ENCODE peak calls at places on chromosomes 1 and 21, in eight cellular contexts. N is K562, Z is suprapubic skin, B is cardiac muscle cell, O is skeletal muscle cell, R is body of pancreas, X is fibroblast of lung, H is psoas muscle. D is an unnamed sample.

GRCh38 chr1:192462630-192463029 is 112.9 kb upstream of the RGS1 start:
- DNase-seq in B (no peak), O (no peak), N (no peak), Z (no peak), R (no peak), H (no peak), X (no peak), D (no peak)

GRCh38 chr1:21659924-21660326 is 9.2 kb downstream of the RAP1GAP start:
- DNase-seq in O (no peak), X (no peak), N (no peak), H (no peak), R (no peak), Z (no peak), B (no peak), D (no peak)

GRCh38 chr1:32861904-32862698 is 8.6 kb downstream of the FNDC5 start:
- DNase-seq in O (no peak), H (no peak), N (no peak), X (peak), R (no peak), Z (no peak), B (no peak), D (no peak)

GRCh38 chr1:154819628-154820590 is 50.2 kb downstream of the KCNN3 start:
- DNase-seq in X (no peak), Z (no peak), R (no peak), N (peak), H (no peak), B (peak), O (no peak), D (no peak)

GRCh38 chr1:209769171-209769904 is 13.5 kb downstream of the TRAF3IP3 start:
- DNase-seq in N (no peak), H (peak), B (peak), O (peak), Z (no peak), X (peak), R (no peak), D (peak)

GRCh38 chr1:200173097-200173629 is 145.7 kb downstream of the NR5A2 start:
- DNase-seq in B (no peak), Z (no peak), H (no peak), X (no peak), N (no peak), R (no peak), O (no peak), D (no peak)

GRCh38 chr1:219518168-219518905 is 94.6 kb downstream of the ZC3H11B start:
- DNase-seq in N (no peak), R (no peak), B (peak), O (peak), H (no peak), X (peak), Z (no peak), D (no peak)

GRCh38 chr1:62230724-62231123 is 36.1 kb downstream of the L1TD1 start:
- DNase-seq in B (peak), H (no peak), Z (no peak), O (peak), N (no peak), X (peak), R (no peak), D (no peak)

GRCh38 chr1:115069626-115070308 is 19.5 kb downstream of the TSPAN2 start:
- DNase-seq in O (no peak), X (peak), B (no peak), Z (no peak), N (no peak), R (no peak), H (no peak), D (no peak)

GRCh38 chr1:28564310-28564709 is 11.4 kb downstream of the TRNAU1AP start:
- DNase-seq in O (no peak), R (no peak), Z (no peak), X (no peak), B (no peak), H (no peak), N (no peak), D (no peak)

GRCh38 chr21:33268736-33269441 is 2.7 kb downstream of the IL10RB start:
- DNase-seq in X (no peak), O (no peak), R (peak), B (no peak), Z (peak), H (no peak), N (no peak), D (no peak)

GRCh38 chr1:209621741-209622655 is 30.2 kb downstream of the LAMB3 start:
- DNase-seq in H (no peak), B (no peak), O (no peak), Z (peak), X (no peak), R (no peak), N (no peak), D (no peak)

GRCh38 chr1:157963713-157964112 is 29.7 kb upstream of the KIRREL1 start:
- DNase-seq in H (peak), N (peak), X (peak), O (no peak), R (peak), Z (peak), B (peak), D (peak)

GRCh38 chr1:213623103-213623581 is 364.6 kb upstream of the PROX1 start:
- DNase-seq in Z (no peak), O (no peak), X (no peak), H (no peak), R (no peak), B (no peak), N (no peak), D (no peak)

GRCh38 chr21:28521932-28522826 is 470.5 kb downstream of the LTN1 start:
- DNase-seq in Z (no peak), N (no peak), B (peak), R (no peak), O (peak), H (no peak), X (peak), D (peak)

GRCh38 chr1:72230746-72231145 is 51.6 kb downstream of the NEGR1 start:
- DNase-seq in B (no peak), R (no peak), H (no peak), O (no peak), Z (no peak), X (peak), N (no peak), D (no peak)

GRCh38 chr1:98075626-98076025 is 154.8 kb upstream of the DPYD start:
- DNase-seq in O (no peak), Z (no peak), H (no peak), B (no peak), N (no peak), R (no peak), X (no peak), D (no peak)

GRCh38 chr1:92972413-92973129 is 11.3 kb upstream of the DIPK1A start:
- DNase-seq in N (no peak), O (no peak), R (no peak), X (no peak), B (no peak), Z (no peak), H (no peak), D (no peak)

GRCh38 chr1:42135426-42135825 is 17.8 kb upstream of the GUCA2B start:
- DNase-seq in N (no peak), O (no peak), B (peak), Z (no peak), H (no peak), R (no peak), X (no peak), D (no peak)

GRCh38 chr1:41582851-41583657 is 98.6 kb upstream of the EDN2 start:
- DNase-seq in X (no peak), B (no peak), N (no peak), Z (peak), H (no peak), O (no peak), R (no peak), D (no peak)

GRCh38 chr1:13725714-13726175 is 25.8 kb downstream of the PRDM2 start:
- DNase-seq in N (no peak), R (peak), O (no peak), X (peak), Z (no peak), H (no peak), B (peak), D (no peak)

GRCh38 chr1:30489737-30490389 is 233.5 kb downstream of the MATN1 start:
- DNase-seq in Z (no peak), N (no peak), B (no peak), O (no peak), H (peak), X (no peak), R (no peak), D (no peak)

GRCh38 chr1:23673086-23673813 is 18.4 kb upstream of the RPL11 start:
- DNase-seq in O (peak), X (peak), N (peak), Z (no peak), R (peak), B (peak), H (no peak), D (peak)

GRCh38 chr21:25313891-25314646 is 293.2 kb downstream of the MRPL39 start:
- DNase-seq in O (no peak), X (peak), N (no peak), H (no peak), B (peak), R (no peak), Z (no peak), D (peak)

GRCh38 chr21:39183272-39184049 is at the start of gene PSMG1:
- DNase-seq in R (peak), B (peak), Z (peak), N (peak), X (peak), O (peak), H (peak), D (peak)

GRCh38 chr21:33039542-33039941 is 13.8 kb downstream of the OLIG2 start:
- DNase-seq in H (no peak), Z (no peak), O (no peak), B (no peak), R (no peak), N (no peak), X (no peak), D (no peak)

GRCh38 chr1:39250460-39251240 is 46.2 kb downstream of the MACF1 start:
- DNase-seq in Z (no peak), N (no peak), H (no peak), O (no peak), B (peak), R (no peak), X (peak), D (no peak)

GRCh38 chr1:174021611-174022079 is 512 bp downstream of the RC3H1 start:
- DNase-seq in R (peak), X (peak), N (peak), B (peak), O (no peak), H (peak), Z (peak), D (no peak)

GRCh38 chr1:20496241-20496661 is 10.2 kb upstream of the CAMK2N1 start:
- DNase-seq in N (no peak), O (peak), B (peak), H (no peak), R (no peak), Z (no peak), X (peak), D (no peak)

GRCh38 chr1:32538887-32539583 is at the start of gene ZBTB8A:
- DNase-seq in O (no peak), X (peak), B (peak), N (no peak), H (peak), Z (peak), R (peak), D (no peak)

GRCh38 chr1:1627261-1627841 is 4.6 kb upstream of the MMP23B start:
- DNase-seq in H (peak), R (no peak), O (no peak), B (no peak), N (no peak), X (no peak), Z (peak), D (no peak)

GRCh38 chr1:1626207-1627141 is 5.5 kb upstream of the MMP23B start:
- DNase-seq in B (no peak), Z (peak), H (peak), O (no peak), X (no peak), N (no peak), R (no peak), D (no peak)

GRCh38 chr1:1624443-1625403 is 7.2 kb upstream of the MMP23B start:
- DNase-seq in B (peak), X (no peak), H (peak), N (no peak), R (no peak), O (no peak), Z (peak), D (no peak)

GRCh38 chr1:1625404-1625775 is 6.6 kb upstream of the MMP23B start:
- DNase-seq in R (no peak), H (peak), X (no peak), N (no peak), O (no peak), B (no peak), Z (peak), D (no peak)

GRCh38 chr1:1625824-1626206 is 6.2 kb upstream of the MMP23B start:
- DNase-seq in N (no peak), Z (no peak), H (peak), X (no peak), R (no peak), B (no peak), O (no peak), D (no peak)
- H3K4me3 ChIP-seq in N (no peak), Z (no peak), H (no peak), X (no peak), R (no peak), B (no peak), O (no peak), D (no peak)

DNA sequence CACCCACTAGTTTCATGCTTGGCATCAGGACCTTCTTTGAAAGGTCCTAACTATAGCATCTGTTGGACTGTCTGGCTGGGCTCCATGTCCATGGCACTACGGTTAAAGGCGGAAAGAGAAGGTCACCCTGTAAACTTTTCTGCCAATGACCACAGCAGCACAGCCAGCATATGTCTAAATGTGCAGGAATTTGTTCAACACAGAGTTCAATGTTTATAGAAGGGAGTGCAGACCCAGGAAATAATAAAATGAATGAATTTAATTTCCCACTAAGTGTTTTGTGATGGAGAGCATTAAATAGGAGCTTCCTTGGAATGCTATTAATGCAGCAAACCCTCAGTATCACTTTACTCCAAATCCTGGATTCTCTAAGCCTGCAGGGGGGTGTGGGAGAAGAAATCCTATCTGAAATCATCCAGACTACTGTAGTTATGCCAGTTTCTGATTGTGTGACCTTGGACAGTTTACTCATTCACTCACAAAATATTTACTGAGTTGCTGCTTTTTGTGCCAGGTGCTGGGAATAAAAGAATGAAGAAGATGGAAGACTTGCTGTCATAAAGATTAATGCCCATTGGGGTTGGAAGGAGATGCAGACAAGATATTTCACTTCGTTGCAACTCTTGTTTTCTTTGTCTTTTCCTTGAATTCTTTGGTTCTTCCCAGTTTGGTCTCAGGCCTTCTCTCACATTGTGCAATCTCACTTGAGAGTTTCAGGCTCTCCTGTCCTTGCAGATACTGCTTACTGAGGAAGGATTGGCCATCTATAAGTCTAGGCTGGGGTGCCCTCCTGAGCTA is 195.0 kb downstream of the ROR1 start:
- DNase-seq in N (no peak), H (peak), B (no peak), O (no peak), X (peak), R (no peak), Z (no peak), D (no peak)
- H3K4me3 ChIP-seq in N (no peak), H (no peak), B (no peak), O (no peak), X (no peak), R (no peak), Z (no peak), D (no peak)

GRCh38 chr1:84998642-84999280 is 1.8 kb upstream of the MCOLN2 start:
- DNase-seq in R (no peak), H (no peak), X (peak), N (no peak), B (peak), Z (no peak), O (no peak), D (no peak)
- H3K4me3 ChIP-seq in R (no peak), H (peak), X (no peak), N (no peak), B (no peak), Z (peak), O (peak), D (no peak)

DNA sequence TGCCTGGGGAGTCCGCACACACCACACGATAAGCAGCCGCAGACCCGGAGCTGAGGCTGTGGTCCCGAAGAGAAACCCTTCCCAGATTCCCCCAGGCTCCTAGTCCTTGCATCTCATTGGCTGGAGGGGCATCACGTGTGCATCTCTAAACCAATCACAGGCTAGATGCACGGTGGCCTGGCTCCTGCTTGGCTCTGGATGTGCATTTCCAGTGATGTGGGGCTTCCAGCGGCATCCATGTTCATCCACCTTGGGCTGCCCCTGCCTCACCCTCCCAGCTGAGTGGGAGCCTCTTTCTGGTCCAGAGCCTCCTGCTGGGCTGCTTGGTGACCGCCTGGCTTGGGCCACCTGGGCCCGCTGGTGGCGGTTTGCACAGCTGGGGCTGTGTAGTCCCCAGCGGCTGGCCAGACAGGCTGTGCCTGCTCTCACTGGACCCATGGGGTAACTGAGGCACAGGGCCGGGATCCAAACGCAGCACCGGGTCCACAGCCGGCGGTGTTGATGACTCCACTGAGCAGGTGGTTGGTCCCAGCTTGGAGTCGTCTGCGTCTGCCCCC is 41.1 kb downstream of the COL6A1 start:
- DNase-seq in R (no peak), B (no peak), N (peak), Z (peak), O (no peak), H (peak), X (no peak), D (no peak)
- H3K4me3 ChIP-seq in R (no peak), B (no peak), N (peak), Z (peak), O (no peak), H (no peak), X (no peak), D (no peak)

GRCh38 chr1:67472056-67472455 is 41.9 kb upstream of the SERBP1 start:
- DNase-seq in Z (no peak), R (no peak), O (no peak), N (no peak), H (no peak), B (no peak), X (no peak), D (no peak)
- H3K4me3 ChIP-seq in Z (no peak), R (no peak), O (no peak), N (no peak), H (no peak), B (no peak), X (no peak), D (no peak)

GRCh38 chr1:226659136-226659535 is 79.9 kb downstream of the ITPKB start:
- DNase-seq in O (no peak), H (peak), Z (no peak), N (no peak), X (no peak), R (no peak), B (no peak), D (no peak)
- H3K4me3 ChIP-seq in O (no peak), H (no peak), Z (no peak), N (no peak), X (no peak), R (no peak), B (no peak), D (no peak)

GRCh38 chr1:90717665-90718410 is 736 bp upstream of the BARHL2 start:
- DNase-seq in Z (no peak), X (no peak), O (no peak), H (no peak), N (peak), R (no peak), B (peak), D (no peak)
- H3K4me3 ChIP-seq in Z (peak), X (peak), O (peak), H (peak), N (peak), R (no peak), B (peak), D (peak)

GRCh38 chr1:203486618-203487370 is 7.2 kb upstream of the OPTC start:
- DNase-seq in X (no peak), B (no peak), O (no peak), N (no peak), H (no peak), Z (no peak), R (no peak), D (no peak)
- H3K4me3 ChIP-seq in X (peak), B (no peak), O (peak), N (peak), H (peak), Z (peak), R (no peak), D (no peak)

DNA sequence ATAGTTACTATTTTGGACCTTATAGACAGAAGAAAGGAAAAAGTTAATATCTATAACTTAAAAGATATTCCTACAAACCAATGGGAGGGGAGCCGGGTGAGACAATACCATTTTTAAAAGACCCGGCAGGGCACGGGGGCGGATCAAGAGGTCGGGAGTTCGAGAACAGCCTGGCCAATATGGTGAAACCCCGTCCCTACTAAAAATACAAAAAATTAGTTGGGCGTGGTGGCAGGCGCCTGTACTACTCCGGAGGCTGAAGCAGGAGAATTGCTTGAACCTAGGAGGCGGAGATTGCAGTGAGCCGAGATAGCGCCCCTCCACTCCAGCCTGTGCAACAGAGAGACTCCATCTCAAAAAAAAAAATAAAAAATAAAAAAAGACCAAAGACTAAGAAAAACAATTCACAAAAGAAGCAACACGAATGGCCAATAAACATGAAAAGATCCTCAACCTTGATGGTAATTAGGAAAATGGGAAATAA is 1.2 kb upstream of the PSMB2 start:
- DNase-seq in O (no peak), R (peak), N (peak), H (no peak), B (peak), X (no peak), Z (no peak), D (no peak)
- H3K4me3 ChIP-seq in O (peak), R (no peak), N (peak), H (peak), B (peak), X (peak), Z (peak), D (peak)

DNA sequence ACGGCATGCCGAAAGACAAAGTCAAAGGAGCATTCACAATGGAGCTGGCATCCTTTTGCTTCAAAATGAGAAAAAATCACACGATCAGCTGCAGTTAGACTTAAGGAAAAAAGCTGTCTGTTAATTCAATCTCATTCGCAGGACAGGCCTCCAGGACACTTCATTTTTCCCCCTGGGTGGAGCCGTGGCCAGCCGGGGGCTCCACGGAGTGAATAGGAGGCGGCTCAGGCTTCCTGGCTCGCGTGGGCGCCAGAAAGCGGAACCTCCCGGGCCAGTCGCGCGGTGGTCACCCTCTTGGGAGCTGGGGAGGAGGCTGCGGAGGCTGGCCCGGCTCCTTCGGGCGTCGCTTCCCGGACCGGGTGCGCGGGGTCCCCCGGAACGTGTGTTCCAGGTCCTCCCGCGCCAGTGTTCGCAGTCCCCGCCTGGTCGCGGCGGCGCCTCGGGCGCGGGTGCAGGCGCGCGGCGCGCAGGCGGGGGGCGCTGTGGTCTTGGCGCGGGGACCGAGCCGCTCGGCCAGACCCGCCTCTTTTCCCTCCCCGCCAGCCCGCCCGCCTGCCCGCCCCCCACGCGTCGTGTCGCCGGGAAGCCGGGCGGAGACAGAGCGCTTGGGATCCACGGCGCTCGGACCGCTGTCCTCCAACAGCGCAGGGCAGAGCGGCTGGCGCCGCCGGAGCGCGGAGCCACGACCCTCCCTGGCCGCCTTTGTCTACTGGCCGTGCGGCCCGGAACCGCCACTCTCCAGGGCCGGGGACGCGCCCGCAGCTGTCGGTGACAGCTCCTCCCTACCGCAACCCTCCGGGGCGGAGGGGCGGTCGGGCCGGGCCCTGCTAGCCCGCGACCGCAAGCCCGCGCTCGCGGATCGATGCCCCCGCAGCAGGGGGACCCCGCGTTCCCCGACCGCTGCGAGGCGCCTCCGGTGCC is at the start of gene RHOU:
- DNase-seq in H (peak), Z (peak), R (peak), O (no peak), X (peak), B (peak), N (no peak), D (no peak)
- H3K4me3 ChIP-seq in H (peak), Z (peak), R (peak), O (peak), X (peak), B (peak), N (no peak), D (peak)

D was measured in AG04450.